ENCODE peak calls at places on chromosome 7, in four cellular contexts. H is uterus, W is esophagus muscularis mucosa, B is breast epithelium. T is an unnamed sample.

GRCh38 chr7:26292768-26293560 is 1.3 kb downstream of the SNX10 start:
- DNase-seq in W (no peak), H (no peak), B (no peak), T (no peak)

GRCh38 chr7:37916017-37916672 is 472 bp downstream of the SFRP4 start:
- DNase-seq in B (no peak), H (peak), W (no peak), T (peak)

GRCh38 chr7:123966936-123967335 is 41.9 kb downstream of the SPAM1 start:
- DNase-seq in B (no peak), W (no peak), H (no peak), T (no peak)

GRCh38 chr7:103988468-103989199 is 824 bp downstream of the RELN start:
- DNase-seq in H (no peak), B (no peak), W (no peak), T (no peak)

GRCh38 chr7:408651-409343 is 110.8 kb downstream of the PDGFA start:
- DNase-seq in H (no peak), W (no peak), B (no peak), T (peak)

GRCh38 chr7:20786049-20786412 is 655 bp downstream of the SP8 start:
- DNase-seq in H (no peak), W (no peak), B (no peak), T (no peak)

GRCh38 chr7:2521952-2522591 is 2.5 kb downstream of the LFNG start:
- DNase-seq in H (no peak), B (no peak), W (no peak), T (no peak)

GRCh38 chr7:82616059-82616723 is 172.6 kb upstream of the CACNA2D1 start:
- DNase-seq in W (no peak), H (no peak), B (no peak), T (no peak)

GRCh38 chr7:126286317-126286716 is 966.4 kb downstream of the GRM8 start:
- DNase-seq in H (no peak), W (no peak), B (no peak), T (no peak)

GRCh38 chr7:140209866-140210609 is 33.3 kb upstream of the KDM7A start:
- DNase-seq in B (no peak), W (no peak), H (no peak), T (no peak)

GRCh38 chr7:101557421-101557820 is 71.7 kb downstream of the MYL10 start:
- DNase-seq in W (no peak), B (no peak), H (peak), T (no peak)

GRCh38 chr7:69114374-69114773 is 483.9 kb upstream of the AUTS2 start:
- DNase-seq in B (no peak), H (no peak), W (no peak), T (no peak)

GRCh38 chr7:151575471-151575870 is 55.8 kb upstream of the RHEB start:
- DNase-seq in W (no peak), H (no peak), B (no peak), T (no peak)

GRCh38 chr7:81327468-81327867 is 408.6 kb upstream of the SEMA3C start:
- DNase-seq in W (no peak), H (no peak), B (no peak), T (no peak)

GRCh38 chr7:1671876-1672451 is 1.9 kb downstream of the ELFN1 start:
- DNase-seq in B (no peak), W (no peak), H (peak), T (peak)

GRCh38 chr7:140656548-140657515 is 15.9 kb upstream of the ADCK2 start:
- DNase-seq in W (no peak), B (peak), H (peak), T (peak)

GRCh38 chr7:16905300-16906044 is 23.7 kb upstream of the AGR3 start:
- DNase-seq in H (no peak), B (no peak), W (no peak), T (no peak)

GRCh38 chr7:25180592-25180923 is 47.7 kb downstream of the NPVF start:
- DNase-seq in W (no peak), B (no peak), H (no peak), T (no peak)
- TF ChIP-seq CTCF in W (no peak), B (no peak), H (no peak), T (peak)

GRCh38 chr7:64946772-64947171 is 43.7 kb downstream of the ZNF273 start:
- DNase-seq in H (no peak), W (no peak), B (no peak), T (no peak)
- TF ChIP-seq CTCF in H (no peak), W (no peak), B (no peak), T (no peak)

GRCh38 chr7:41886906-41887311 is 184.0 kb upstream of the INHBA start:
- DNase-seq in B (no peak), H (peak), W (no peak), T (no peak)
- TF ChIP-seq CTCF in B (no peak), H (peak), W (no peak), T (no peak)

GRCh38 chr7:157875230-157876179 is 538.7 kb downstream of the DNAJB6 start:
- DNase-seq in B (no peak), H (no peak), W (no peak), T (no peak)
- TF ChIP-seq CTCF in B (peak), H (no peak), W (no peak), T (no peak)

GRCh38 chr7:35593896-35594295 is 101.0 kb downstream of the HERPUD2 start:
- DNase-seq in B (no peak), W (no peak), H (no peak), T (no peak)
- TF ChIP-seq CTCF in B (no peak), W (no peak), H (no peak), T (peak)

DNA sequence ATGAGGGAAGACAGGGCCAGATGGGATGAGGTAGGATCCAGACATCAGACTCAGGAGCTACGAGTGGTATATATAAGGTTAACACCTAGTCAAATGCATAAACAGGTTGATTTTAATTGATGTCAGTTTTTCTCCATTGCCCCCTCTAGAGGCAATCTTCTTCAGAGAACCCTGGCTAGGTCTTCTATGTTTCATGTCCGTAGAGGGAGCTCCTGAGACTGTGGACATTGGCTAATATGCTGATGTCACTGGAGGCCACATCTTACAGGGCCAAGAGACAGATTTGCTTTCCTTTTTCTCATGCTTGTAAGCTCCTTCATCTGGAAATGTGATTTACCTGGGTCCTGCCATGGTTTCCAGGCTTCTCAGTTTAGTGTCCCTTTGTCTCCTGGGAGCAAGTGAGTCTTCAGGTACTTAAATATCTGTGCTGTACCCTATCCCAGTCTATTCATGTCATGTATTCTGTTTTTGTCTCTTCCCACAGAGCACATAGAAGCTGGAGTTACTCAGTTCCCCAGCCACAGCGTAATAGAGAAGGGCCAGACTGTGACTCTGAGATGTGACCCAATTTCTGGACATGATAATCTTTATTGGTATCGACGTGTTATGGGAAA is 161.6 kb upstream of the PRSS1 start:
- DNase-seq in H (no peak), B (no peak), W (no peak), T (no peak)
- TF ChIP-seq CTCF in H (no peak), B (no peak), W (no peak), T (no peak)

GRCh38 chr7:155533120-155533826 is 13.1 kb downstream of the CNPY1 start:
- DNase-seq in W (no peak), B (no peak), H (no peak), T (no peak)

GRCh38 chr7:155531686-155532085 is 14.7 kb downstream of the CNPY1 start:
- DNase-seq in W (no peak), H (no peak), B (no peak), T (no peak)

GRCh38 chr7:155534691-155535090 is 11.7 kb downstream of the CNPY1 start:
- DNase-seq in B (no peak), H (no peak), W (no peak), T (no peak)

GRCh38 chr7:155532792-155533119 is 13.6 kb downstream of the CNPY1 start:
- DNase-seq in B (no peak), H (no peak), W (no peak), T (no peak)

GRCh38 chr7:155533827-155534690 is 12.3 kb downstream of the CNPY1 start:
- DNase-seq in B (no peak), H (no peak), W (no peak), T (no peak)
- TF ChIP-seq CTCF in B (peak), H (peak), W (no peak), T (peak)